ENCODE peak calls at places on chromosomes 5 and 9, in seven cellular contexts. H, Y, A, O, G, T and D are unnamed samples.
A peak's percentile ranks its signal among the peaks of the same experiment; 100 is the strongest.

GRCh38 chr9:103821115-103821514 is 273.0 kb upstream of the SMC2 start:
- DNase-seq in A (no peak), T (no peak), O (no peak), H (no peak), G (no peak), Y (no peak), D (no peak)

GRCh38 chr5:32814620-32815019 is 103.5 kb downstream of the NPR3 start:
- DNase-seq in Y (no peak), A (no peak), O (no peak), H (no peak), G (no peak), T (peak; percentile 88), D (no peak)

GRCh38 chr5:89120719-89121118 is 237.7 kb upstream of the MEF2C start:
- DNase-seq in T (no peak), G (peak; percentile 38), O (no peak), Y (no peak), H (no peak), A (no peak), D (no peak)

GRCh38 chr9:111825468-111826145 is 30.9 kb upstream of the SHOC1 start:
- DNase-seq in O (no peak), T (peak; percentile 50), H (no peak), G (no peak), Y (no peak), A (no peak), D (no peak)

GRCh38 chr9:36827593-36827992 is 206.5 kb downstream of the PAX5 start:
- DNase-seq in H (no peak), Y (no peak), O (peak; percentile 35), A (no peak), G (no peak), T (no peak), D (no peak)

GRCh38 chr5:69217154-69217731 is 17.4 kb upstream of the CDK7 start:
- DNase-seq in G (no peak), A (peak; percentile 94), H (peak; percentile 98), O (no peak), T (no peak), Y (no peak), D (peak; percentile 95)

GRCh38 chr9:36566813-36567217 is 5.9 kb upstream of the MELK start:
- DNase-seq in O (no peak), Y (no peak), H (no peak), G (no peak), T (peak; percentile 25), A (no peak), D (no peak)

GRCh38 chr5:74434124-74434899 is 206.2 kb downstream of the ENC1 start:
- DNase-seq in O (peak; percentile 24), G (no peak), Y (no peak), H (peak; percentile 23), A (no peak), T (no peak), D (no peak)

GRCh38 chr9:137452761-137453642 is 6.1 kb downstream of the NSMF start:
- DNase-seq in A (no peak), T (no peak), O (no peak), H (no peak), G (no peak), Y (no peak), D (no peak)

GRCh38 chr9:108903437-108904103 is 30.4 kb downstream of the ELP1 start:
- DNase-seq in O (no peak), T (peak; percentile 56), H (no peak), G (no peak), A (no peak), Y (no peak), D (no peak)

GRCh38 chr9:87909310-87910041 is 8.3 kb upstream of the SPATA31C1 start:
- DNase-seq in Y (peak; percentile 82), G (no peak), O (peak; percentile 39), A (no peak), H (no peak), T (no peak), D (no peak)

GRCh38 chr5:157222506-157223230 is 42.0 kb downstream of the ITK start:
- DNase-seq in H (no peak), G (no peak), Y (no peak), A (peak; percentile 26), O (no peak), T (peak; percentile 35), D (no peak)

GRCh38 chr5:53397845-53398244 is 82.6 kb upstream of the FST start:
- DNase-seq in O (no peak), G (no peak), A (no peak), H (no peak), T (peak; percentile 90), Y (peak; percentile 18), D (no peak)

GRCh38 chr5:127358274-127358673 is 67.7 kb downstream of the MEGF10 start:
- DNase-seq in A (no peak), O (no peak), Y (no peak), G (no peak), H (no peak), T (no peak), D (no peak)

GRCh38 chr5:80806929-80807328 is 152.1 kb upstream of the DHFR start:
- DNase-seq in T (no peak), A (no peak), Y (no peak), H (no peak), G (no peak), O (no peak), D (no peak)

GRCh38 chr5:135348920-135349319 is 50.1 kb downstream of the MACROH2A1 start:
- DNase-seq in G (no peak), A (no peak), Y (no peak), T (no peak), O (no peak), H (no peak), D (no peak)

GRCh38 chr5:176819476-176819875 is 9.1 kb downstream of the UNC5A start:
- DNase-seq in H (no peak), Y (no peak), A (no peak), O (peak; percentile 32), G (no peak), T (no peak), D (no peak)

GRCh38 chr5:1208743-1209551 is 7.6 kb downstream of the SLC6A19 start:
- DNase-seq in A (no peak), T (no peak), O (no peak), Y (no peak), H (peak; percentile 79), G (no peak), D (no peak)

GRCh38 chr5:67268233-67269011 is 71.8 kb upstream of the CD180 start:
- DNase-seq in T (peak; percentile 95), O (no peak), Y (no peak), G (peak; percentile 97), A (no peak), H (peak; percentile 72), D (no peak)

GRCh38 chr5:133969654-133970324 is 1.4 kb upstream of the C5orf15 start:
- DNase-seq in G (no peak), O (no peak), Y (no peak), A (no peak), H (no peak), T (peak; percentile 79), D (no peak)

GRCh38 chr9:112487799-112488345 is 1.2 kb downstream of the KIAA1958 start:
- DNase-seq in G (no peak), Y (no peak), A (no peak), T (no peak), H (peak; percentile 35), O (no peak), D (no peak)

GRCh38 chr9:127946728-127947127 is 9.1 kb upstream of the DPM2 start:
- DNase-seq in H (no peak), T (no peak), Y (no peak), G (no peak), A (no peak), O (no peak), D (no peak)

DNA sequence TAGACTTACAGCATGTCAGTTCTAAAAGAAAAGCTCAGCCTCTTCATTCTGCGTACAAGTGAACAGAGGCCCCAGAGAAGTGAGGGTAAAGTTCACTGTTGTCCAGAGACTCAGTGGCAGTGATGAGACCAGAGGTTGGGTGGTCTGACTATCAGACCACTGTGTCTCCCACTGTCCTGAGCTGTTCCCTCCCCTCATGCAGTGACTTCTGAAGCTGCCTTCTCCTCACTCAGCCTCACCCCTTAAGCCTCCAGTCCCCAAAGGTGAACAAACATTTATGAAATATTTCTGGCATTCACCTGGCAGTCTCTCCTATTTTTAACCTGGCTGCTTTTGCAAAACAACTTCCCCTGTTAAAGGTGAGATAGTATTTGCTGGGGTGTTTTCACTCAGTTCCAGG is 54.7 kb downstream of the ABLIM3 start:
- DNase-seq in H (no peak), A (no peak), G (no peak), Y (no peak), T (no peak), O (no peak), D (no peak)
- H3K4me1 ChIP-seq in H (peaks cover 4% of the 10 kb centered on the region), A (no peaks in the 10 kb centered on the region), G (no peaks in the 10 kb centered on the region), Y (peaks cover 47% of the 10 kb centered on the region), T (peaks cover 5% of the 10 kb centered on the region), O (no peaks in the 10 kb centered on the region), D (no peaks in the 10 kb centered on the region)

GRCh38 chr5:159105318-159106053 is 5.8 kb upstream of the EBF1 start:
- DNase-seq in H (no peak), Y (no peak), O (peak; percentile 68), A (no peak), G (no peak), T (no peak), D (no peak)
- H3K4me1 ChIP-seq in H (no peaks in the 10 kb centered on the region), Y (no peaks in the 10 kb centered on the region), O (peaks cover 28% of the 10 kb centered on the region), A (peaks cover 5% of the 10 kb centered on the region), G (no peaks in the 10 kb centered on the region), T (no peaks in the 10 kb centered on the region), D (peaks cover 30% of the 10 kb centered on the region)

GRCh38 chr5:132773601-132774355 is 3.3 kb downstream of the SEPTIN8 start:
- DNase-seq in A (no peak), G (no peak), O (no peak), H (no peak), Y (no peak), T (no peak), D (no peak)

GRCh38 chr5:132774406-132774805 is 2.6 kb downstream of the SEPTIN8 start:
- DNase-seq in A (no peak), Y (no peak), G (no peak), O (no peak), T (no peak), H (no peak), D (no peak)

GRCh38 chr5:132771559-132771998 is 5.5 kb downstream of the SEPTIN8 start:
- DNase-seq in G (no peak), H (no peak), T (peak; percentile 67), A (no peak), Y (no peak), O (peak; percentile 84), D (no peak)

GRCh38 chr5:132772291-132773070 is 4.6 kb downstream of the SEPTIN8 start:
- DNase-seq in Y (no peak), A (no peak), H (no peak), G (no peak), O (no peak), T (no peak), D (no peak)

GRCh38 chr5:132773114-132773513 is 3.9 kb downstream of the SEPTIN8 start:
- DNase-seq in G (no peak), H (peak; percentile 15), A (no peak), T (no peak), O (no peak), Y (no peak), D (no peak)
- H3K4me1 ChIP-seq in G (peaks cover 19% of the 10 kb centered on the region), H (peaks cover 16% of the 10 kb centered on the region), A (no peaks in the 10 kb centered on the region), T (peaks cover 25% of the 10 kb centered on the region), O (peaks cover 21% of the 10 kb centered on the region), Y (peaks cover 24% of the 10 kb centered on the region), D (peaks cover 28% of the 10 kb centered on the region)

GRCh38 chr5:159336586-159337290 is 6.5 kb upstream of the IL12B start:
- DNase-seq in T (no peak), O (no peak), Y (no peak), H (no peak), A (no peak), G (no peak), D (no peak)

GRCh38 chr5:159330131-159330530 is at the start of gene IL12B:
- DNase-seq in O (no peak), H (no peak), G (no peak), A (no peak), Y (no peak), T (peak; percentile 70), D (peak; percentile 22)

GRCh38 chr5:159332800-159333563 is 2.7 kb upstream of the IL12B start:
- DNase-seq in O (no peak), T (no peak), G (no peak), A (no peak), Y (no peak), H (no peak), D (no peak)

GRCh38 chr5:159331099-159331973 is 1.0 kb upstream of the IL12B start:
- DNase-seq in G (peak; percentile 66), A (peak; percentile 68), H (peak; percentile 86), T (peak; percentile 19), O (peak; percentile 71), Y (no peak), D (no peak)
- H3K4me1 ChIP-seq in G (no peaks in the 10 kb centered on the region), A (peaks cover 11% of the 10 kb centered on the region), H (no peaks in the 10 kb centered on the region), T (peaks cover 4% of the 10 kb centered on the region), O (peaks cover 4% of the 10 kb centered on the region), Y (peaks cover 23% of the 10 kb centered on the region), D (no peaks in the 10 kb centered on the region)